ENCODE peak calls at places on chromosomes 4 and X, in four cellular contexts. E, P, K and N are unnamed samples.

GRCh38 chrX:55201930-55202579 is 18.1 kb upstream of the PAGE5 start:
- DNase-seq in E (no peak), P (no peak), K (no peak), N (no peak)

GRCh38 chrX:56563231-56564116 is at the start of gene UBQLN2:
- DNase-seq in E (no peak), P (no peak), K (peak), N (peak)

GRCh38 chr4:146029939-146030710 is 91.5 kb upstream of the ZNF827 start:
- DNase-seq in E (no peak), P (no peak), K (no peak), N (peak)

GRCh38 chrX:78950157-78950556 is 5.0 kb downstream of the P2RY10 start:
- DNase-seq in E (no peak), P (no peak), K (no peak), N (no peak)

GRCh38 chrX:27863813-27864212 is 56.0 kb downstream of the MAGEB10 start:
- DNase-seq in E (no peak), P (no peak), K (no peak), N (peak)

GRCh38 chr4:94452476-94453300 is 946 bp downstream of the PDLIM5 start:
- DNase-seq in E (no peak), P (peak), K (peak), N (peak)

GRCh38 chr4:10620935-10621488 is 63.6 kb downstream of the CLNK start:
- DNase-seq in E (no peak), P (no peak), K (no peak), N (no peak)

GRCh38 chr4:44725861-44726820 is at the start of gene GNPDA2:
- DNase-seq in E (peak), P (peak), K (peak), N (peak)

GRCh38 chr4:75251547-75251946 is 262.7 kb downstream of the RCHY1 start:
- DNase-seq in E (no peak), P (no peak), K (no peak), N (no peak)

GRCh38 chr4:122689972-122690371 is 42.5 kb upstream of the BBS12 start:
- DNase-seq in E (no peak), P (no peak), K (no peak), N (no peak)

GRCh38 chr4:76896731-76897521 is 1.0 kb downstream of the SOWAHB start:
- DNase-seq in E (no peak), P (no peak), K (no peak), N (peak)

GRCh38 chrX:132022115-132022862 is 813 bp upstream of the STK26 start:
- DNase-seq in E (no peak), P (no peak), K (no peak), N (no peak)

GRCh38 chr4:676871-677235 is 2.5 kb downstream of the MYL5 start:
- DNase-seq in E (no peak), P (no peak), K (no peak), N (no peak)

GRCh38 chrX:150475466-150475865 is 93.0 kb upstream of the MTM1 start:
- DNase-seq in E (no peak), P (no peak), K (no peak), N (no peak)

GRCh38 chr4:118712872-118713271 is 27.7 kb downstream of the METTL14 start:
- DNase-seq in E (no peak), P (no peak), K (no peak), N (no peak)

GRCh38 chr4:149269835-149270234 is 545.8 kb downstream of the IQCM start:
- DNase-seq in E (no peak), P (no peak), K (no peak), N (no peak)

GRCh38 chr4:77861500-77861899 is 1.1 kb upstream of the MRPL1 start:
- DNase-seq in E (no peak), P (no peak), K (no peak), N (no peak)

GRCh38 chrX:7641141-7641540 is 201.8 kb upstream of the VCX start:
- DNase-seq in E (no peak), P (no peak), K (no peak), N (no peak)

GRCh38 chr4:41748074-41748787 is at the start of gene PHOX2B:
- DNase-seq in E (no peak), P (no peak), K (no peak), N (peak)

GRCh38 chrX:151879856-151880255 is 32.8 kb upstream of the MAGEA4 start:
- DNase-seq in E (no peak), P (no peak), K (no peak), N (no peak)

GRCh38 chrX:68534696-68535095 is 35.8 kb downstream of the YIPF6 start:
- DNase-seq in E (no peak), P (no peak), K (no peak), N (no peak)

GRCh38 chrX:18964880-18965279 is 19.0 kb downstream of the PHKA2 start:
- DNase-seq in E (no peak), P (no peak), K (no peak), N (no peak)

GRCh38 chr4:184479516-184479950 is 5.2 kb upstream of the IRF2 start:
- DNase-seq in E (no peak), P (no peak), K (no peak), N (no peak)

GRCh38 chrX:48487362-48487785 is 11.4 kb downstream of the FTSJ1 start:
- DNase-seq in E (peak), P (no peak), K (no peak), N (no peak)

GRCh38 chr4:184167576-184167975 is 50.1 kb downstream of the ENPP6 start:
- DNase-seq in E (no peak), P (no peak), K (no peak), N (no peak)

GRCh38 chrX:109843963-109844751 is 111.1 kb upstream of the ACSL4 start:
- DNase-seq in E (no peak), P (no peak), K (no peak), N (peak)

GRCh38 chrX:102651968-102652744 is 873 bp downstream of the GPRASP1 start:
- DNase-seq in E (no peak), P (no peak), K (no peak), N (peak)

GRCh38 chr4:3801931-3802550 is 35.9 kb downstream of the ADRA2C start:
- DNase-seq in E (no peak), P (no peak), K (no peak), N (peak)

GRCh38 chrX:96181571-96181970 is 503.1 kb upstream of the DIAPH2 start:
- DNase-seq in E (no peak), P (no peak), K (no peak), N (no peak)

GRCh38 chrX:108105473-108105872 is 13.9 kb downstream of the ATG4A start:
- DNase-seq in E (no peak), P (no peak), K (no peak), N (no peak)

GRCh38 chr4:83516042-83516772 is 19.7 kb upstream of the GPAT3 start:
- DNase-seq in E (peak), P (no peak), K (no peak), N (no peak)

GRCh38 chr4:58561170-58561569 is 1451.0 kb upstream of the IGFBP7 start:
- DNase-seq in E (no peak), P (no peak), K (no peak), N (no peak)

GRCh38 chrX:50799531-50799961 is 14.4 kb downstream of the SHROOM4 start:
- DNase-seq in E (peak), P (no peak), K (peak), N (no peak)

GRCh38 chrX:47515941-47516649 is 33.1 kb upstream of the ZNF41 start:
- DNase-seq in E (peak), P (no peak), K (no peak), N (no peak)

GRCh38 chrX:128458888-128459287 is 406.7 kb upstream of the ACTRT1 start:
- DNase-seq in E (no peak), P (no peak), K (no peak), N (no peak)

GRCh38 chrX:8346060-8346459 is 118.6 kb upstream of the VCX3B start:
- DNase-seq in E (no peak), P (no peak), K (no peak), N (no peak)

GRCh38 chr4:96150501-96150900 is 310.6 kb downstream of the PDHA2 start:
- DNase-seq in E (no peak), P (no peak), K (no peak), N (no peak)

GRCh38 chrX:123223409-123223808 is 39.3 kb downstream of the GRIA3 start:
- DNase-seq in E (no peak), P (no peak), K (no peak), N (no peak)

GRCh38 chr4:3816256-3816825 is 50.2 kb downstream of the ADRA2C start:
- DNase-seq in E (no peak), P (no peak), K (no peak), N (no peak)

GRCh38 chr4:173325007-173325736 is 9.0 kb downstream of the HMGB2 start:
- DNase-seq in E (no peak), P (no peak), K (no peak), N (no peak)

GRCh38 chr4:20078644-20079043 is 173.1 kb upstream of the SLIT2 start:
- DNase-seq in E (no peak), P (no peak), K (no peak), N (no peak)

GRCh38 chr4:20074450-20074849 is 177.3 kb upstream of the SLIT2 start:
- DNase-seq in E (no peak), P (no peak), K (no peak), N (no peak)

GRCh38 chr4:20075479-20075878 is 176.2 kb upstream of the SLIT2 start:
- DNase-seq in E (no peak), P (no peak), K (no peak), N (no peak)
- TF ChIP-seq CTCF in E (no peak), P (no peak), K (no peak), N (no peak)

GRCh38 chr4:176034498-176034897 is 31.1 kb upstream of the WDR17 start:
- DNase-seq in E (peak), P (no peak), K (no peak), N (no peak)
- TF ChIP-seq CTCF in E (no peak), P (peak), K (peak), N (no peak)

GRCh38 chr4:24750106-24750505 is 45.3 kb upstream of the SOD3 start:
- DNase-seq in E (no peak), P (no peak), K (no peak), N (no peak)
- TF ChIP-seq CTCF in E (no peak), P (no peak), K (no peak), N (no peak)

GRCh38 chr4:158710814-158711213 is 12.4 kb downstream of the PPID start:
- DNase-seq in E (no peak), P (no peak), K (no peak), N (no peak)
- TF ChIP-seq CTCF in E (peak), P (no peak), K (no peak), N (no peak)